ENCODE peak calls at places on chromosome 1, in five cellular contexts. N is AML-193; A is stimulated activated CD4-positive, alpha-beta T cell treated with anti-CD3 and anti-CD28 coated beads, Interleukin-2, amount 100 ng/mL, for 48 hours; C is ureter; D is lower lobe of right lung. U is an unnamed sample.

GRCh38 chr1:75614455-75615379 is 3.8 kb upstream of the SLC44A5 start:
- DNase-seq in N (no peak), A (peak; percentile 38), C (peak; percentile 41), D (peak; percentile 47), U (peak; percentile 52)

GRCh38 chr1:54549181-54549924 is 1.3 kb downstream of the ACOT11 start:
- DNase-seq in A (no peak), C (no peak), D (no peak), N (no peak), U (no peak)

GRCh38 chr1:175338447-175339135 is 146.0 kb upstream of the KIAA0040 start:
- DNase-seq in A (peak; percentile 61), C (no peak), D (no peak), N (peak; percentile 2), U (peak; percentile 48)

GRCh38 chr1:26826261-26827201 is at the start of gene ZDHHC18:
- DNase-seq in A (peak; percentile 80), N (peak; percentile 15), D (peak; percentile 80), C (peak; percentile 65), U (peak; percentile 81)

GRCh38 chr1:159594581-159594980 is 7.0 kb downstream of the APCS start:
- DNase-seq in C (no peak), D (no peak), A (no peak), N (no peak), U (no peak)

GRCh38 chr1:185238447-185238846 is 78.6 kb downstream of the IVNS1ABP start:
- DNase-seq in D (no peak), A (no peak), N (peak; percentile 30), C (no peak), U (no peak)

GRCh38 chr1:202966006-202966904 is 802 bp downstream of the CYB5R1 start:
- DNase-seq in A (no peak), C (no peak), D (peak; percentile 65), N (no peak), U (no peak)

GRCh38 chr1:36322786-36323635 is 434 bp downstream of the EVA1B start:
- DNase-seq in C (peak; percentile 68), A (no peak), D (peak; percentile 62), N (no peak), U (no peak)

GRCh38 chr1:8962812-8963669 is 17.4 kb downstream of the CA6 start:
- DNase-seq in A (peak; percentile 46), N (peak; percentile 74), D (peak; percentile 78), C (no peak), U (no peak)

U was measured in memory B cell.